ENCODE peak calls at places on chromosome 4, in nine cellular contexts. J is coronary artery; L is stimulated activated CD4-positive, alpha-beta T cell treated with anti-CD3 and anti-CD28 coated beads, Interleukin-15, amount 100 ng/mL, for 1 hour; E is AG04449; D is T-helper 1 cell; A is fibroblast of the aortic adventitia; S is AG04450; P is HT-29; K is NCI-H510A treated with DMSO at 0.1 percent for 48 hours. H is an unnamed sample.

GRCh38 chr4:153232768-153233167 is 28.5 kb downstream of the TRIM2 start:
- DNase-seq in J (no peak), K (peak), P (peak), S (no peak), A (peak), D (no peak), E (no peak), L (no peak), H (no peak)

GRCh38 chr4:84260495-84260894 is 238.6 kb downstream of the NKX6-1 start:
- DNase-seq in D (no peak), E (no peak), A (no peak), L (no peak), J (no peak), K (no peak), P (no peak), S (no peak), H (no peak)

GRCh38 chr4:52841707-52842456 is 20.2 kb upstream of the RASL11B start:
- DNase-seq in E (no peak), L (no peak), A (no peak), P (no peak), J (no peak), K (no peak), S (no peak), D (no peak), H (peak)

GRCh38 chr4:83362492-83363329 is 28.1 kb upstream of the HPSE start:
- DNase-seq in E (no peak), L (no peak), K (peak), J (no peak), P (peak), D (no peak), S (no peak), A (peak), H (no peak)

GRCh38 chr4:169114341-169114974 is 104.4 kb upstream of the CBR4 start:
- DNase-seq in P (peak), S (no peak), L (no peak), J (no peak), E (no peak), A (no peak), D (no peak), K (no peak), H (no peak)

GRCh38 chr4:15344041-15344440 is 83.8 kb upstream of the C1QTNF7 start:
- DNase-seq in L (no peak), S (peak), E (peak), J (no peak), A (peak), K (no peak), D (no peak), P (no peak), H (no peak)

GRCh38 chr4:38489924-38490639 is 173.9 kb upstream of the KLF3 start:
- DNase-seq in S (peak), K (no peak), P (peak), J (no peak), A (peak), L (no peak), E (no peak), D (no peak), H (no peak)

GRCh38 chr4:41360214-41360910 is 103.6 kb downstream of the UCHL1 start:
- DNase-seq in K (peak), P (peak), A (peak), E (no peak), J (peak), L (no peak), D (no peak), S (no peak), H (no peak)

GRCh38 chr4:113080624-113081023 is 31.2 kb downstream of the ANK2 start:
- DNase-seq in K (no peak), P (no peak), E (no peak), A (no peak), L (no peak), J (no peak), D (no peak), S (no peak), H (no peak)

H was measured in B cell.